ENCODE peak calls at places on chromosome 1, in four cellular contexts. X, Z, L and M are unnamed samples.

GRCh38 chr1:32881291-32881690 is 5.0 kb upstream of the HPCA start:
- DNase-seq in Z (no peak), L (no peak), X (no peak), M (no peak)

GRCh38 chr1:65965112-65965511 is 172.4 kb downstream of the PDE4B start:
- DNase-seq in X (no peak), L (no peak), Z (no peak), M (no peak)

GRCh38 chr1:218679988-218680743 is 335.0 kb downstream of the TGFB2 start:
- DNase-seq in Z (no peak), L (peak; percentile 74), X (no peak), M (no peak)

GRCh38 chr1:17998889-17999288 is 108.7 kb upstream of the IGSF21 start:
- DNase-seq in L (no peak), X (no peak), Z (no peak), M (no peak)

GRCh38 chr1:157652859-157653493 is 47.6 kb downstream of the FCRL3 start:
- DNase-seq in Z (peak; percentile 54), L (no peak), X (no peak), M (no peak)

GRCh38 chr1:235500971-235501540 is 3.2 kb downstream of the B3GALNT2 start:
- DNase-seq in L (peak; percentile 77), Z (no peak), X (no peak), M (no peak)

GRCh38 chr1:152855661-152856060 is 4.1 kb upstream of the LCE7A start:
- DNase-seq in X (no peak), Z (no peak), L (no peak), M (no peak)

GRCh38 chr1:167120899-167121298 is 27.0 kb downstream of the STYXL2 start:
- DNase-seq in Z (no peak), L (no peak), X (peak; percentile 23), M (no peak)

GRCh38 chr1:33137800-33138199 is 44.0 kb downstream of the TRIM62 start:
- DNase-seq in X (peak; percentile 25), L (no peak), Z (no peak), M (no peak)

GRCh38 chr1:2380816-2381591 is 10.3 kb downstream of the MORN1 start:
- DNase-seq in L (no peak), X (no peak), Z (no peak), M (no peak)

GRCh38 chr1:62377043-62377562 is 57.9 kb upstream of the KANK4 start:
- DNase-seq in L (no peak), X (no peak), Z (no peak), M (no peak)

GRCh38 chr1:162548170-162548569 is 13.4 kb upstream of the UAP1 start:
- DNase-seq in Z (no peak), L (no peak), X (no peak), M (no peak)

GRCh38 chr1:24946861-24947658 is 17.0 kb upstream of the RUNX3 start:
- DNase-seq in Z (peak; percentile 84), X (no peak), L (no peak), M (no peak)

GRCh38 chr1:26284597-26285351 is 4.9 kb downstream of the SH3BGRL3 start:
- DNase-seq in L (peak; percentile 96), Z (peak; percentile 85), X (peak; percentile 94), M (no peak)